ENCODE peak calls at places on chromosomes 7 and 10, in four cellular contexts. F is H9, W is SK-N-SH, Z is neural progenitor cell. G is an unnamed sample.

GRCh38 chr7:34156336-34156735 is 251.0 kb downstream of the BMPER start:
- DNase-seq in Z (no peak), F (no peak), W (no peak), G (no peak)

GRCh38 chr10:80497187-80498038 is 40.3 kb upstream of the SH2D4B start:
- DNase-seq in F (no peak), Z (no peak), W (no peak), G (no peak)

GRCh38 chr10:118471863-118472262 is 123.6 kb downstream of the PRLHR start:
- DNase-seq in F (no peak), W (no peak), Z (no peak), G (no peak)

GRCh38 chr10:123930340-123931001 is 38.9 kb upstream of the CPXM2 start:
- DNase-seq in W (no peak), Z (no peak), F (no peak), G (no peak)

GRCh38 chr7:140625908-140626868 is 14.4 kb downstream of the DENND2A start:
- DNase-seq in W (peak), Z (peak), F (peak), G (peak)

GRCh38 chr7:135811513-135811912 is 62.9 kb upstream of the FAM180A start:
- DNase-seq in W (no peak), F (no peak), Z (no peak), G (no peak)

GRCh38 chr7:140005754-140006503 is 56.8 kb downstream of the PARP12 start:
- DNase-seq in W (no peak), Z (peak), F (peak), G (no peak)

GRCh38 chr10:88791924-88792323 is 10.6 kb upstream of the LIPM start:
- DNase-seq in Z (peak), F (peak), W (peak), G (no peak)

GRCh38 chr7:33351709-33352108 is 222.3 kb downstream of the BBS9 start:
- DNase-seq in Z (peak), F (peak), W (no peak), G (no peak)

GRCh38 chr10:68142761-68143160 is 33.5 kb downstream of the MYPN start:
- DNase-seq in W (no peak), F (no peak), Z (no peak), G (no peak)

GRCh38 chr7:91034459-91035368 is 229.5 kb upstream of the FZD1 start:
- DNase-seq in F (peak), Z (peak), W (peak), G (no peak)

GRCh38 chr10:59891919-59892318 is 14.4 kb downstream of the CCDC6 start:
- DNase-seq in W (no peak), F (no peak), Z (no peak), G (no peak)

GRCh38 chr7:127683776-127684681 is 32.0 kb downstream of the SND1 start:
- DNase-seq in Z (no peak), W (no peak), F (no peak), G (no peak)

GRCh38 chr10:122338609-122339441 is 35.7 kb upstream of the PLEKHA1 start:
- DNase-seq in Z (no peak), F (no peak), W (no peak), G (peak)

GRCh38 chr10:110680473-110681020 is 36.4 kb downstream of the RBM20 start:
- DNase-seq in W (no peak), F (no peak), Z (no peak), G (no peak)

GRCh38 chr7:47340490-47340889 is 241.4 kb downstream of the TNS3 start:
- DNase-seq in W (no peak), F (no peak), Z (no peak), G (no peak)

GRCh38 chr7:115910541-115911164 is 119.9 kb downstream of the TFEC start:
- DNase-seq in F (no peak), W (peak), Z (peak), G (peak)

GRCh38 chr10:88064608-88065383 is 201.4 kb downstream of the PTEN start:
- DNase-seq in Z (no peak), F (no peak), W (peak), G (no peak)

GRCh38 chr10:3538850-3539531 is 246.0 kb downstream of the KLF6 start:
- DNase-seq in Z (peak), F (no peak), W (no peak), G (peak)

GRCh38 chr7:62361-63116 is 129.8 kb upstream of the FAM20C start:
- DNase-seq in W (no peak), Z (no peak), F (no peak), G (no peak)

GRCh38 chr7:157397036-157397720 is 60.4 kb downstream of the DNAJB6 start:
- DNase-seq in Z (no peak), W (peak), F (no peak), G (no peak)
- H3K4me2 ChIP-seq in Z (no peak), W (no peak), F (no peak), G (no peak)

DNA sequence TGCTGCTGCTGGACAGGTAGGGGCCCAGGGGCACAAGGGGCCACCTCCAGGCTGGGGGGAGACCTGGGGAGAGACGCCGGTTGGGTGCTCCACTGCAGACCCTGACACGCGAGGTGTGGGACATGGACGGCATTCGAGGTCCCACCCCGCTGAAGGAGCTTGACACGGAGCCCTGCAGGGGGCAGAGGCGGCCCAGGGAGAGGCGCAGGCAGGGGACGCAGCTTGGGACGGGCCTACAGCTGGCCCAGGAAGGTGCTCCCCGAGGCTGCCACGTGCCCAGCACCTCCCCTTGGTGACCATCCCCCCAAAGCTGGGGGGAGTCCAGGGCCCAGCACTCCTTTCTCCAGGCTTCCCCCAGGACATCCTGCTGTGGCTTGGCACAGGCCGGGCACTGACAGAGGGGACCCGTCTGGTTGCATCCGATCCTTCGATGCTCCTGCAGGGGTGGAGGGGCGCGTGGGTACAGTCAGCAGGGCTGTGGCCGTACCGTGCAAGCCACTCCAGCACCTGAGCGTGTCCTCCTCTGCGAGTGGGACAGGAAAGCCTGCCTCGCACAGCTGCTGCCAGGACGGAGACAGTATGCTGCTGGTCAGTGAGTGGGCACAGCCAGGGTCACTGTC is 174.4 kb downstream of the ELFN1 start:
- DNase-seq in F (no peak), Z (no peak), W (peak), G (peak)
- TF ChIP-seq CTCF in F (no peak), Z (no peak), W (no peak), G (no peak)

GRCh38 chr10:78420946-78421732 is 387.5 kb downstream of the RPS24 start:
- DNase-seq in F (peak), W (no peak), Z (no peak), G (no peak)
- H3K4me2 ChIP-seq in F (no peak), W (no peak), Z (peak), G (no peak)

GRCh38 chr7:117719377-117719776 is 153.9 kb downstream of the CTTNBP2 start:
- DNase-seq in F (no peak), W (no peak), Z (no peak), G (no peak)

GRCh38 chr7:117716707-117717294 is 156.4 kb downstream of the CTTNBP2 start:
- DNase-seq in Z (no peak), F (no peak), W (no peak), G (no peak)

GRCh38 chr7:117717341-117717740 is 155.9 kb downstream of the CTTNBP2 start:
- DNase-seq in W (no peak), F (no peak), Z (no peak), G (no peak)

GRCh38 chr7:117718116-117718515 is 155.1 kb downstream of the CTTNBP2 start:
- DNase-seq in F (no peak), Z (no peak), W (no peak), G (no peak)

DNA sequence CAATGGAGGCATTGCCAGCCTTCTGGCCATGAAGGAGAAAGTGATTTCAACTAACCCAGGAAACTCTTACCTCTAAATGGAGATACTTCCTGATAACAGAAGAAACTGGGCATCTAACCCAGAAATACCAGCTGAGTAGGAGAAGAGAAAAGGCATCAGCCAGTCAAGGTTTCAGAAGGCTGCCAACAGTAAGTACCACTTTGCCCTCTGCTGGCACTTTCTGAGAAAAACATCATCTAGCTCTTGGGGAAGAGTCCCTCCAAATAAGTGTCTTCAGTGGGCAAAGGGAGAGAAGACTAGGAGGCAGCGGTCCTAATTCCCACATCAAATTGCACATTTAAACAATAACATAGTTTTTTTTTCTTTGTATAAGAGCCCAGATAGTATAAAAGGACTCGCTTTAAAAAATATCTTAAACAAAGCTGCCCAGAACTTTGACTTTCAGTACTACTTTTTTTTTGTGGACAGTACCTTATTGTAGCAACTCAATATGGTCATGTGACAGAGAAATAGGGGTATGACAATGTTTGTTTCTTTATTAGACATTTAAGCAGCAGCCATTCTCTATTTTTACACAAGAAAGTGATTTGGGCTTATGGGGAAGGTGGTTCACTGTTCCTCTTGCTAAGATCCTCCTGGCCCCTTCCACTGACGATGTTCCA is 157.3 kb downstream of the CTTNBP2 start:
- DNase-seq in W (peak), Z (peak), F (peak), G (peak)
- TF ChIP-seq CTCF in W (peak), Z (peak), F (peak), G (peak)

GRCh38 chr10:99927719-99928280 is 81.9 kb downstream of the DNMBP start:
- DNase-seq in Z (peak), W (no peak), F (no peak), G (no peak)
- H3K4me2 ChIP-seq in Z (peak), W (peak), F (no peak), G (peak)

GRCh38 chr7:149870274-149870673 is 3.5 kb upstream of the ATP6V0E2 start:
- DNase-seq in F (peak), Z (no peak), W (no peak), G (no peak)

GRCh38 chr7:149867762-149868637 is 5.8 kb upstream of the ATP6V0E2 start:
- DNase-seq in W (no peak), F (no peak), Z (no peak), G (no peak)

GRCh38 chr7:149869291-149869650 is 4.5 kb upstream of the ATP6V0E2 start:
- DNase-seq in Z (no peak), F (peak), W (no peak), G (no peak)

GRCh38 chr7:149869867-149870266 is 3.9 kb upstream of the ATP6V0E2 start:
- DNase-seq in F (peak), Z (no peak), W (no peak), G (no peak)

DNA sequence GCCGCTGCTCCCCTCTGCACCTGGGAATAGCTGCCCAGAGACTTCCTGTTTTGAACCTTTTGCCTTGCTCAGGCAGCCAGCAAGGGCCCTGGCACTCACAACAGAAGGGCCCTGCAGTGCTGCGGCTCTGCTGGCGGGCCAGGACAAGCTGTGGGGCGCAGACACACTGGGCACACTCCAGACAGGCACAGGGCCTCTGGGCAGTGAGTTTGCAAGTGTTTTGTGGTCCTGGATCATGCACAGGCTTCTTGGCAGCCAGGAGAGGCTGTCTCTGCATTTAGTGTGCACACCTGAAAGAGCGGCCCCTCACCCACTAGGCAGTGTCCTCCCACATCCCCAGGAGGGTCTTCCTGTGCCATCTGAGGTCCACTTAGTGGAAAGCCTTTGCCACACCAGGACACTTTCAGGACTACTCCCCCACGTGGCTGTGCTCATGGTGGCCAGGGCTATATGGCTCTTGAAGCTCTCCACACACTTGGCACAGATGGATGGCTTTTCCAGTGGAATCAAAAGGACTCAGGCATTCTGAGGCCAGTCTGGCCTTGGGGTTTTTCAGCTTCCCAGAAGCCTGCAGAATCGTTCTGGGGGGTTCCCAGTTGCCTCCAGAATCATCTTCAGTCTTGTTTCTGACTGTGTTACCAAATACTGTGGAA is 5.0 kb upstream of the ATP6V0E2 start:
- DNase-seq in Z (no peak), F (no peak), W (peak), G (no peak)
- TF ChIP-seq CTCF in Z (no peak), F (no peak), W (no peak), G (no peak)

GRCh38 chr7:27130540-27131389 is at the start of gene HOXA4:
- DNase-seq in W (peak), F (peak), Z (peak), G (no peak)

GRCh38 chr7:27129729-27130539 is 623 bp downstream of the HOXA4 start:
- DNase-seq in W (no peak), Z (peak), F (no peak), G (no peak)

GRCh38 chr7:27132978-27133377 is 2.4 kb upstream of the HOXA4 start:
- DNase-seq in Z (no peak), W (no peak), F (no peak), G (no peak)

GRCh38 chr7:27132214-27132613 is 1.7 kb upstream of the HOXA4 start:
- DNase-seq in Z (no peak), W (no peak), F (no peak), G (no peak)

GRCh38 chr7:27131390-27131819 is 848 bp upstream of the HOXA4 start:
- DNase-seq in F (no peak), Z (no peak), W (no peak), G (no peak)
- H3K4me2 ChIP-seq in F (peak), Z (peak), W (no peak), G (no peak)

DNA sequence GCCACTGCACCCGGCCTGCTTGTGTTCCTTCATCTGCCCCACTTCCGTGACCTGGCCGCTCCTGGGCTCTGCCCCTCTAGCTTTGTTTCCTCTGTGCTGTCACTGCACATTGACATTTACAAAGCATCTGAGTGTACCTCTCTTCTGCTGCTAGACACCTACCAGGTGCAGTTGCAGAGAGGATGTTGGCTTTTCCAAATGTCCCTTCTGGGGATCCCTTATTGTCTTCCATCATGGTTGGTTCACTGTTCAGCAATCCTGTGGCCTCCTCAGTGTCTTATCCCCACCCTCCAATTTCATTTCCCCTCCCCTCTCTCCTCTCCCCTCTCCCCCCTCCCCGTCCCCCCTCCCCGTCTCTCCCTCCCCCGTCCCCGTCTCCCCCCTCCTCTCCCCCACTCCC is 13.8 kb downstream of the VWA2 start:
- DNase-seq in F (no peak), Z (no peak), W (no peak), G (no peak)
- TF ChIP-seq CTCF in F (no peak), Z (no peak), W (no peak), G (no peak)

GRCh38 chr10:133325392-133325760 is 11.3 kb downstream of the CALY start:
- DNase-seq in W (peak), F (no peak), Z (peak), G (no peak)
- H3K4me2 ChIP-seq in W (peak), F (peak), Z (peak), G (no peak)